ENCODE peak calls at places on chromosome 20, in nine cellular contexts. M is activated B cell treated with CpG ODN at 0.5 μM for 24 hours, X is amniotic stem cell, H is glomerular endothelial cell, P is T-cell, K is fibroblast of the aortic adventitia, E is HEK293T, N is pons, G is ELR. B is an unnamed sample.

GRCh38 chr20:62826646-62827322 is 9.9 kb downstream of the COL9A3 start:
- DNase-seq in N (no peak), M (no peak), E (no peak), X (no peak), P (no peak), G (no peak), K (no peak), H (no peak), B (no peak)

GRCh38 chr20:60262967-60263603 is 304.9 kb downstream of the CDH26 start:
- DNase-seq in K (peak; percentile 7), P (peak; percentile 30), H (no peak), G (peak; percentile 57), N (no peak), E (peak; percentile 63), M (peak; percentile 20), X (no peak), B (no peak)

GRCh38 chr20:34111057-34111711 is 859 bp downstream of the EIF2S2 start:
- DNase-seq in P (no peak), H (peak; percentile 25), E (no peak), K (peak; percentile 81), G (peak; percentile 76), X (no peak), M (no peak), N (peak; percentile 30), B (no peak)

GRCh38 chr20:57264908-57265648 is 1.4 kb downstream of the BMP7 start:
- DNase-seq in M (no peak), P (no peak), G (no peak), K (no peak), N (no peak), H (no peak), E (peak; percentile 34), X (no peak), B (no peak)

GRCh38 chr20:39399463-39399862 is 437.3 kb downstream of the DHX35 start:
- DNase-seq in P (no peak), H (no peak), M (no peak), X (no peak), N (no peak), E (no peak), K (no peak), G (no peak), B (no peak)

GRCh38 chr20:32984196-32984595 is 20.0 kb downstream of the SUN5 start:
- DNase-seq in H (no peak), N (peak; percentile 92), M (no peak), E (peak; percentile 23), P (no peak), G (no peak), X (no peak), K (no peak), B (no peak)

GRCh38 chr20:46308258-46309157 is at the start of gene CDH22:
- DNase-seq in P (no peak), E (peak; percentile 83), H (no peak), G (peak; percentile 59), N (peak; percentile 21), X (no peak), M (no peak), K (peak; percentile 19), B (no peak)

GRCh38 chr20:1003920-1004697 is 2.0 kb upstream of the RSPO4 start:
- DNase-seq in X (no peak), E (no peak), G (no peak), H (no peak), N (peak; percentile 6), P (no peak), M (no peak), K (no peak), B (no peak)

GRCh38 chr20:542777-543368 is 717 bp downstream of the CSNK2A1 start:
- DNase-seq in G (peak; percentile 25), K (no peak), X (no peak), M (no peak), N (peak; percentile 9), E (peak; percentile 31), P (no peak), H (no peak), B (no peak)

GRCh38 chr20:23235173-23236027 is 115.2 kb upstream of the NXT1 start:
- DNase-seq in E (peak; percentile 57), N (peak; percentile 37), X (no peak), K (peak; percentile 80), H (no peak), G (peak; percentile 55), M (no peak), P (no peak), B (peak; percentile 91)

GRCh38 chr20:3563548-3564177 is 92.8 kb downstream of the ATRN start:
- DNase-seq in P (no peak), M (no peak), E (peak; percentile 46), G (peak; percentile 66), X (peak; percentile 41), K (peak; percentile 71), N (peak; percentile 61), H (peak; percentile 29), B (no peak)

GRCh38 chr20:53829086-53829703 is 235.6 kb upstream of the ZNF217 start:
- DNase-seq in H (peak; percentile 86), P (no peak), K (peak; percentile 98), E (no peak), N (peak; percentile 28), G (peak; percentile 100), M (no peak), X (peak; percentile 94), B (no peak)

GRCh38 chr20:1086273-1087213 is 31.9 kb upstream of the PSMF1 start:
- DNase-seq in X (no peak), K (no peak), H (no peak), G (no peak), M (no peak), P (no peak), E (no peak), N (no peak), B (no peak)

GRCh38 chr20:33079267-33079666 is at the start of gene BPIFB4:
- DNase-seq in H (no peak), G (no peak), M (no peak), K (peak; percentile 68), E (no peak), X (no peak), P (no peak), N (no peak), B (no peak)

GRCh38 chr20:38358500-38358998 is 12.3 kb downstream of the LBP start:
- DNase-seq in H (no peak), G (no peak), P (no peak), M (no peak), N (no peak), X (no peak), K (no peak), E (no peak), B (no peak)

GRCh38 chr20:11235058-11235457 is 561.3 kb upstream of the JAG1 start:
- DNase-seq in K (peak; percentile 52), N (no peak), E (no peak), X (no peak), P (no peak), M (no peak), G (peak; percentile 57), H (peak; percentile 50), B (no peak)

GRCh38 chr20:34579936-34580587 is 21.5 kb downstream of the MAP1LC3A start:
- DNase-seq in M (no peak), K (no peak), P (no peak), G (peak; percentile 55), X (no peak), N (peak; percentile 63), H (no peak), E (no peak), B (peak; percentile 74)

GRCh38 chr20:12575352-12576095 is 433.2 kb upstream of the SPTLC3 start:
- DNase-seq in E (no peak), G (no peak), N (peak; percentile 72), M (no peak), K (no peak), H (no peak), P (no peak), X (no peak), B (peak; percentile 95)

GRCh38 chr20:54343634-54344033 is 131.8 kb upstream of the DOK5 start:
- DNase-seq in M (no peak), X (no peak), H (no peak), E (no peak), G (no peak), K (no peak), N (no peak), P (no peak), B (no peak)

GRCh38 chr20:59891581-59891980 is 41.9 kb downstream of the SYCP2 start:
- DNase-seq in H (no peak), X (no peak), P (no peak), G (no peak), E (no peak), M (no peak), N (no peak), K (no peak), B (no peak)

GRCh38 chr20:58677205-58677604 is 15.4 kb upstream of the NPEPL1 start:
- DNase-seq in M (no peak), G (no peak), N (no peak), X (no peak), E (no peak), H (no peak), P (no peak), K (no peak), B (no peak)

GRCh38 chr20:46939566-46939965 is 44.9 kb downstream of the EYA2 start:
- DNase-seq in H (no peak), P (no peak), K (no peak), G (no peak), X (no peak), M (no peak), E (no peak), N (no peak), B (no peak)

GRCh38 chr20:36830791-36831691 is 44.9 kb upstream of the TLDC2 start:
- DNase-seq in H (no peak), G (peak; percentile 64), K (peak; percentile 89), X (no peak), N (peak; percentile 75), M (no peak), E (no peak), P (no peak), B (no peak)

GRCh38 chr20:45138451-45139300 is 14.4 kb upstream of the WFDC12 start:
- DNase-seq in P (no peak), N (no peak), K (no peak), G (peak; percentile 58), X (no peak), E (peak; percentile 69), M (peak; percentile 34), H (no peak), B (no peak)

GRCh38 chr20:4922186-4922585 is 79.1 kb downstream of the SLC23A2 start:
- DNase-seq in P (no peak), X (no peak), H (no peak), G (no peak), E (no peak), N (no peak), M (no peak), K (no peak), B (no peak)

GRCh38 chr20:50366270-50367103 is 143.7 kb upstream of the PTPN1 start:
- DNase-seq in N (no peak), P (no peak), M (no peak), H (peak; percentile 85), X (no peak), G (peak; percentile 70), E (peak; percentile 40), K (peak; percentile 67), B (no peak)

GRCh38 chr20:62104234-62104789 is 18.0 kb upstream of the LSM14B start:
- DNase-seq in X (no peak), E (no peak), K (no peak), M (no peak), H (no peak), N (no peak), P (no peak), G (no peak), B (no peak)

GRCh38 chr20:60058869-60059268 is 100.6 kb downstream of the CDH26 start:
- DNase-seq in G (no peak), P (no peak), H (no peak), E (no peak), K (no peak), X (no peak), N (no peak), M (no peak), B (no peak)

GRCh38 chr20:33910529-33911327 is 83.0 kb upstream of the RALY start:
- DNase-seq in X (no peak), H (no peak), M (no peak), G (no peak), E (no peak), P (no peak), N (no peak), K (no peak), B (no peak)

GRCh38 chr20:46423342-46423741 is 16.9 kb upstream of the ELMO2 start:
- DNase-seq in H (no peak), M (no peak), K (no peak), E (no peak), N (no peak), X (no peak), P (no peak), G (no peak), B (peak; percentile 29)

GRCh38 chr20:23148721-23149570 is 62.8 kb upstream of the CD93 start:
- DNase-seq in E (no peak), P (no peak), G (no peak), K (no peak), N (no peak), H (no peak), M (no peak), X (no peak), B (no peak)

B was measured in esophagus muscularis mucosa.